ENCODE peak calls at places on chromosomes 3 and 15, in four cellular contexts. One of them, this sample, is unnamed.

GRCh38 chr15:101613130-101614000 is 38.8 kb downstream of the TM2D3 start:
- DNase-seq in GM12878: no peak
- DNase-seq in GM12892: no peak
- DNase-seq in GM12891: no peak
- DNase-seq in this sample: peak

GRCh38 chr15:59904450-59904979 is 99.6 kb upstream of the FOXB1 start:
- DNase-seq in GM12878: no peak
- DNase-seq in GM12891: no peak
- DNase-seq in GM12892: no peak
- DNase-seq in this sample: no peak

GRCh38 chr3:187750513-187751123 is 5.3 kb upstream of the BCL6 start:
- DNase-seq in GM12891: no peak
- DNase-seq in GM12892: no peak
- DNase-seq in GM12878: no peak
- DNase-seq in this sample: peak

GRCh38 chr15:75775296-75776074 is 62.8 kb upstream of the CSPG4 start:
- DNase-seq in GM12891: no peak
- DNase-seq in GM12878: no peak
- DNase-seq in GM12892: no peak
- DNase-seq in this sample: peak

GRCh38 chr3:53842436-53843194 is 3.6 kb downstream of the CHDH start:
- DNase-seq in GM12891: no peak
- DNase-seq in GM12878: no peak
- DNase-seq in GM12892: no peak
- DNase-seq in this sample: peak

GRCh38 chr3:150286390-150287147 is 121.5 kb upstream of the TSC22D2 start:
- DNase-seq in GM12891: peak
- DNase-seq in GM12892: peak
- DNase-seq in GM12878: peak
- DNase-seq in this sample: peak

GRCh38 chr3:105274958-105275357 is 91.8 kb upstream of the ALCAM start:
- DNase-seq in GM12892: no peak
- DNase-seq in GM12891: no peak
- DNase-seq in GM12878: no peak
- DNase-seq in this sample: no peak

GRCh38 chr3:125110016-125110875 is 54.4 kb upstream of the HEG1 start:
- DNase-seq in GM12892: no peak
- DNase-seq in GM12891: no peak
- DNase-seq in GM12878: no peak
- DNase-seq in this sample: no peak

GRCh38 chr15:79184465-79184892 is 93.9 kb upstream of the RASGRF1 start:
- DNase-seq in GM12891: peak
- DNase-seq in GM12892: peak
- DNase-seq in GM12878: peak
- DNase-seq in this sample: peak

GRCh38 chr3:13950042-13950441 is 70.2 kb upstream of the WNT7A start:
- DNase-seq in GM12878: no peak
- DNase-seq in GM12892: no peak
- DNase-seq in GM12891: no peak
- DNase-seq in this sample: no peak

GRCh38 chr3:107953707-107954106 is 137.1 kb downstream of the CD47 start:
- DNase-seq in GM12878: no peak
- DNase-seq in GM12892: no peak
- DNase-seq in GM12891: no peak
- DNase-seq in this sample: no peak

DNA sequence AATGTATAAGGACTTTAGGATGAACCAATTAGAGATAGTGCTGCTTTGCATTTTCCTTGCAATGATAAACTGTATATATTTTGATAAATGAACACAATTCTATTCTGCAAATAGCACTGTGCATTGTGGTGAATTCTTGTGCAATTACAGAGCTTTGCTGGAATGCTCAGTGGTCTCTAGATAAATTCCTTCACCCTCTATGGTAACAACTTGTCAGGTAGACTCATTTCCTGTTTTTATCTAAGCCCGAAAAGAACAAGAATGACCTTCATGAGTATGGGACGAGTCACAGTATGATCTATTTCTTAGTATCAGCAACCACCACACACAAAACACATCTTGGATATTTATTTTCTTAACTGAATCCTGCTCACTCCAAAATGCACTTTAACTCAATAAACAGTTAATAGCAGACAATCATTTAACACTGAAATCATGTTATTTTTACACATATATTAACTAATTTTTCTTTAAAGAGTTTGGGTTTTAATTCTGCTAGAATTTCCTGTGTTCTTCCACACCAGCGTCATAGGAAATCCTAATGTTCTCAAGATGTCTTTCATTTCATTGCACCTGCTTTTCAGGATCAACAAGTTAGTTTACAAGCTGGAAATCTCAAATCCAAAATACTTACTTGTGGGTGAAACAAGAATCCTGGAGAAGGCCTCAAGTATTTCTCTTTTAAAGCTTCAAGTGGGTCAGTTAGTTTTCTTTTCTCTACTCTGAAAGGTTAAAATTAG is 551.2 kb downstream of the MECOM start:
- DNase-seq in GM12892: no peak
- DNase-seq in GM12878: no peak
- DNase-seq in GM12891: no peak
- DNase-seq in this sample: peak
- TF ChIP-seq TAF1 in GM12892: no peak
- TF ChIP-seq TAF1 in GM12878: no peak
- TF ChIP-seq TAF1 in GM12891: no peak
- TF ChIP-seq TAF1 in this sample: no peak

GRCh38 chr3:16332904-16333426 is 68.0 kb downstream of the OXNAD1 start:
- DNase-seq in GM12892: no peak
- DNase-seq in GM12878: no peak
- DNase-seq in GM12891: no peak
- DNase-seq in this sample: peak
- TF ChIP-seq TAF1 in GM12892: no peak
- TF ChIP-seq TAF1 in GM12878: no peak
- TF ChIP-seq TAF1 in GM12891: no peak
- TF ChIP-seq TAF1 in this sample: no peak

DNA sequence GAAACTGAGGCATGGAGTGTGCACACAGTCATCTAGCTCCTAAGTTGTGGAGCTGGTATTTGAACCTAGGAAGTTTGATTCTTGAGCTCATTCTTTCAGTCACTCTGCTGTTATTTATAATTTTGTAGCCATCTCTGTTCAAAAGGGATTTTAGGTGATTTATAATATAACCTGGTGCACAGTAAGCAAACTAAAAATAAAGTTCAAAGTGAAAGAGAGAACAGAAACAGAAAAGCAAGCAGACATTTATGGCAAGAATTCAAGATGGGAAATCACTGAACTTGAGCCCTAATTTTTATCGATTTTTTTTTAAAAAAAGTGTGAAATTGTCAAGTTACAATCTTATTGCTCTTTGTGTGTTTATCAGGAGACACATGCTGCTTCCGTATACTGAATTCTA is 71.4 kb upstream of the SLC7A14 start:
- DNase-seq in GM12892: no peak
- DNase-seq in GM12891: no peak
- DNase-seq in GM12878: no peak
- DNase-seq in this sample: no peak
- TF ChIP-seq TAF1 in GM12892: no peak
- TF ChIP-seq TAF1 in GM12891: no peak
- TF ChIP-seq TAF1 in GM12878: no peak
- TF ChIP-seq TAF1 in this sample: no peak

GRCh38 chr3:177764377-177764912 is 567.2 kb upstream of the TBL1XR1 start:
- DNase-seq in GM12892: no peak
- DNase-seq in GM12878: no peak
- DNase-seq in GM12891: no peak
- DNase-seq in this sample: no peak
- TF ChIP-seq TAF1 in GM12892: no peak
- TF ChIP-seq TAF1 in GM12878: no peak
- TF ChIP-seq TAF1 in GM12891: no peak
- TF ChIP-seq TAF1 in this sample: no peak

GRCh38 chr3:172690936-172691335 is 19.9 kb downstream of the NCEH1 start:
- DNase-seq in GM12878: no peak
- DNase-seq in GM12891: no peak
- DNase-seq in GM12892: no peak
- DNase-seq in this sample: no peak

GRCh38 chr3:172692751-172693310 is 18.0 kb downstream of the NCEH1 start:
- DNase-seq in GM12892: no peak
- DNase-seq in GM12891: no peak
- DNase-seq in GM12878: no peak
- DNase-seq in this sample: no peak

GRCh38 chr3:172697558-172697957 is 13.3 kb downstream of the NCEH1 start:
- DNase-seq in GM12891: no peak
- DNase-seq in GM12878: no peak
- DNase-seq in GM12892: no peak
- DNase-seq in this sample: peak

GRCh38 chr3:172696357-172696756 is 14.5 kb downstream of the NCEH1 start:
- DNase-seq in GM12892: no peak
- DNase-seq in GM12878: no peak
- DNase-seq in GM12891: no peak
- DNase-seq in this sample: peak

GRCh38 chr3:172694526-172694925 is 16.3 kb downstream of the NCEH1 start:
- DNase-seq in GM12878: no peak
- DNase-seq in GM12892: no peak
- DNase-seq in GM12891: no peak
- DNase-seq in this sample: no peak
- TF ChIP-seq TAF1 in GM12878: no peak
- TF ChIP-seq TAF1 in GM12892: no peak
- TF ChIP-seq TAF1 in GM12891: no peak
- TF ChIP-seq TAF1 in this sample: no peak